ENCODE peak calls at places on chromosome 4, in five cellular contexts. Y, S, G, F and W are unnamed samples.

GRCh38 chr4:77695769-77696168 is 90.1 kb downstream of the CXCL13 start:
- DNase-seq in Y (no peak), S (no peak), G (no peak), F (peak), W (no peak)

GRCh38 chr4:7051905-7052304 is 8.7 kb downstream of the TADA2B start:
- DNase-seq in Y (no peak), S (no peak), G (no peak), F (no peak), W (no peak)

GRCh38 chr4:143626134-143626859 is 74.2 kb downstream of the FREM3 start:
- DNase-seq in Y (no peak), S (no peak), G (peak), F (no peak), W (no peak)

GRCh38 chr4:54228064-54228527 is 997 bp upstream of the PDGFRA start:
- DNase-seq in Y (no peak), S (peak), G (peak), F (peak), W (peak)

GRCh38 chr4:76208005-76208765 is 5.4 kb downstream of the SCARB2 start:
- DNase-seq in Y (no peak), S (no peak), G (peak), F (peak), W (no peak)

GRCh38 chr4:84496356-84497219 is 2.5 kb downstream of the NKX6-1 start:
- DNase-seq in Y (no peak), S (no peak), G (no peak), F (no peak), W (no peak)

GRCh38 chr4:101187837-101188236 is 159.5 kb downstream of the PPP3CA start:
- DNase-seq in Y (no peak), S (no peak), G (no peak), F (no peak), W (no peak)

GRCh38 chr4:1031956-1032795 is 20.8 kb downstream of the FGFRL1 start:
- DNase-seq in Y (no peak), S (no peak), G (no peak), F (no peak), W (no peak)

GRCh38 chr4:105140684-105141490 is 5.8 kb upstream of the TET2 start:
- DNase-seq in Y (peak), S (no peak), G (no peak), F (no peak), W (no peak)

GRCh38 chr4:155489261-155489660 is 112.5 kb upstream of the MAP9 start:
- DNase-seq in Y (no peak), S (no peak), G (no peak), F (peak), W (no peak)

GRCh38 chr4:1347410-1347864 is 429 bp downstream of the UVSSA start:
- DNase-seq in Y (peak), S (no peak), G (peak), F (peak), W (peak)

GRCh38 chr4:100929135-100929534 is 411.3 kb upstream of the EMCN start:
- DNase-seq in Y (no peak), S (no peak), G (no peak), F (no peak), W (no peak)

GRCh38 chr4:151304226-151304625 is 21.2 kb downstream of the SH3D19 start:
- DNase-seq in Y (no peak), S (no peak), G (no peak), F (no peak), W (no peak)

GRCh38 chr4:150119492-150119891 is 41.2 kb downstream of the DCLK2 start:
- DNase-seq in Y (no peak), S (no peak), G (no peak), F (peak), W (no peak)

GRCh38 chr4:58127680-58128079 is 1017.5 kb upstream of the IGFBP7 start:
- DNase-seq in Y (no peak), S (no peak), G (no peak), F (no peak), W (no peak)

GRCh38 chr4:2150076-2150475 is 90.9 kb downstream of the NAT8L start:
- DNase-seq in Y (no peak), S (no peak), G (no peak), F (no peak), W (no peak)

GRCh38 chr4:128570380-128570779 is 239.1 kb upstream of the JADE1 start:
- DNase-seq in Y (no peak), S (no peak), G (peak), F (peak), W (no peak)

GRCh38 chr4:113468165-113469022 is 293.1 kb downstream of the CAMK2D start:
- DNase-seq in Y (no peak), S (no peak), G (peak), F (peak), W (no peak)

GRCh38 chr4:74559853-74560252 is 114.9 kb downstream of the AREG start:
- DNase-seq in Y (no peak), S (no peak), G (no peak), F (no peak), W (no peak)

GRCh38 chr4:24321151-24321550 is 263.2 kb downstream of the DHX15 start:
- DNase-seq in Y (no peak), S (no peak), G (no peak), F (peak), W (no peak)

GRCh38 chr4:165588534-165589310 is 209.9 kb downstream of the CPE start:
- DNase-seq in Y (no peak), S (no peak), G (no peak), F (no peak), W (no peak)

GRCh38 chr4:15100994-15101695 is 98.9 kb downstream of the CPEB2 start:
- DNase-seq in Y (no peak), S (no peak), G (no peak), F (peak), W (no peak)

GRCh38 chr4:186840771-186841301 is 117.2 kb upstream of the FAT1 start:
- DNase-seq in Y (no peak), S (no peak), G (no peak), F (no peak), W (no peak)

GRCh38 chr4:175671491-175671934 is 140.6 kb downstream of the GPM6A start:
- DNase-seq in Y (no peak), S (no peak), G (no peak), F (no peak), W (peak)

GRCh38 chr4:140568507-140569306 is at the start of gene UCP1:
- DNase-seq in Y (no peak), S (peak), G (no peak), F (no peak), W (no peak)

GRCh38 chr4:163815776-163816175 is 321.3 kb downstream of the TMA16 start:
- DNase-seq in Y (no peak), S (no peak), G (no peak), F (no peak), W (no peak)

GRCh38 chr4:33162122-33162521 is 2442.0 kb downstream of the PCDH7 start:
- DNase-seq in Y (no peak), S (no peak), G (no peak), F (no peak), W (no peak)

GRCh38 chr4:42819863-42820514 is 72.5 kb upstream of the GRXCR1 start:
- DNase-seq in Y (no peak), S (no peak), G (no peak), F (no peak), W (no peak)

GRCh38 chr4:150578745-150579470 is 3.0 kb upstream of the MAB21L2 start:
- DNase-seq in Y (no peak), S (no peak), G (no peak), F (peak), W (no peak)

GRCh38 chr4:7686166-7686870 is 251.6 kb upstream of the PSAPL1 start:
- DNase-seq in Y (no peak), S (no peak), G (no peak), F (no peak), W (no peak)

GRCh38 chr4:134078230-134078914 is 123.2 kb downstream of the PABPC4L start:
- DNase-seq in Y (no peak), S (no peak), G (no peak), F (no peak), W (peak)

GRCh38 chr4:142351958-142352357 is 494.1 kb downstream of the INPP4B start:
- DNase-seq in Y (no peak), S (no peak), G (no peak), F (no peak), W (no peak)

GRCh38 chr4:110595583-110595982 is 27.3 kb downstream of the PITX2 start:
- DNase-seq in Y (no peak), S (no peak), G (no peak), F (no peak), W (no peak)

GRCh38 chr4:72984351-72984750 is 85.2 kb downstream of the COX18 start:
- DNase-seq in Y (no peak), S (no peak), G (no peak), F (no peak), W (no peak)

GRCh38 chr4:72993876-72994275 is 75.6 kb downstream of the COX18 start:
- DNase-seq in Y (no peak), S (no peak), G (no peak), F (no peak), W (no peak)

GRCh38 chr4:72983706-72984105 is 85.8 kb downstream of the COX18 start:
- DNase-seq in Y (no peak), S (no peak), G (no peak), F (no peak), W (no peak)

GRCh38 chr4:72991889-72992288 is 77.6 kb downstream of the COX18 start:
- DNase-seq in Y (no peak), S (no peak), G (no peak), F (no peak), W (no peak)

DNA sequence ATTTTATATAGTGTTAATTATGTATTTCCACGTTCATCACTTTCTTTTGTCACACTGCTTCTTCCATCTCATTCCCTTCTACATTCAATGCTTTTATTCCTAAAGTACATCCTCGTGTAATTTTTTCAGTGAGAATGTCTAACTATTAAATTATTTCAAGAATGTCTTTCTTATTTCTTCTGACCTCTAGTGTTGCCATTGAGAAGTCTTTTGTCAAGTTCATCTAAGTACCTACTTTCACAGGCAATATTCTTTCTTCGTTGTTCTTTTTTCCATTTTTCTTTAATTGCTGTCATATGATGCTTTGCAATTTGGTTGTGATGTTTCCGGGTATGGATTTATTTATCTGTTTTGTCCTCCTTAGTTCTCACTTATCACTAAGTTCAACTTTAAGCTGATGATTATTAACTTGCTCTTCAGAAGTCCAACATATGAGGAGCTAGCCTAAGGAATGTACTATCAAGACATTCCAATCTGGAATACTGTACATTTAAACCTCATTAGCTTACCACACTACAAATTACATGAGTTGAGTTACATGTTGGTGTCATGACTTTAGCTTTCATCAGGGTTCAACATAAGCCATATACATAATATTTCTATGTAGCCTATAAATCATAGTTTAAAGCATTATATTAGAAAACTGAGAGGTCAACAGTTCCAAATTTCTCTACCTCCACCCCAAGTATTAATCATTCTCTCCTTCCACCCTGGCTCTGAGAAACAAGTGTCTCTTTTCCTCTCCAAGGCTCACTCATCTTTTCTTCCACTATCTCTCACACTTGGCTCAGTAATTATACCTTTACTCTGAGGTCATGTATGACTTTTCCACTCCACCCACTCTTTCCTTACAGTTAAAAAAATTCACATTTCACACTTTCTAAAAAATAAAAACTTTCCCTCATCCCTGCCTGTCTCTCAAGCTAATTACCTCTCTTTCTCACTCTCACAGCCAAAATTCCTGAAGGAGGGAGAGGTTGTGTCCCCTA is 81.5 kb downstream of the COX18 start:
- DNase-seq in Y (no peak), S (no peak), G (no peak), F (no peak), W (no peak)
- TF ChIP-seq CTCF in Y (no peak), S (no peak), G (no peak), F (no peak), W (no peak)

GRCh38 chr4:5755679-5756078 is 44.7 kb downstream of the EVC start:
- DNase-seq in Y (no peak), S (no peak), G (no peak), F (no peak), W (no peak)

GRCh38 chr4:5756271-5756670 is 45.3 kb downstream of the EVC start:
- DNase-seq in Y (no peak), S (no peak), G (no peak), F (no peak), W (no peak)

GRCh38 chr4:5757536-5757935 is 46.5 kb downstream of the EVC start:
- DNase-seq in Y (no peak), S (no peak), G (no peak), F (no peak), W (no peak)

GRCh38 chr4:5757954-5758353 is 47.0 kb downstream of the EVC start:
- DNase-seq in Y (no peak), S (no peak), G (no peak), F (no peak), W (no peak)

DNA sequence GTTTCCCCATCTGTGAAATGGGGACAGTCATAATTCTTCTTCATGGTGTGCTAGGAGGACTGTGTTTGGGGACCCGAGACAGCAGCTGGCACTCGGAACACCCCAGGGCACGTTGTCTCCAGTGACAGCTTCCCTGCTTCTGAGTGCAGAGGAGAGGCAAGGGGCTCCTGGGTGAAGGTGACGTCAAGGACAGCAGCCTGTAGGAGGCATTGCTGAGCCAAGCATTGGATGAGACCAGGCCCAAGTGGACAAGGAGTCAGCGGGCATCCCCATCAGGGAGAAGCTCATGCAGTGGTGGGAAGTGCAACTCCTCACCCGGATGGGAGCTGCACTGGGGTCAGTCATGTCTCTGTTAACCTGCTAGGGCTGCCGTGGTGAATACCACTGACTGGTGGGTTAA is 46.1 kb downstream of the EVC start:
- DNase-seq in Y (no peak), S (no peak), G (no peak), F (no peak), W (no peak)
- TF ChIP-seq CTCF in Y (no peak), S (no peak), G (no peak), F (no peak), W (no peak)

GRCh38 chr4:181601118-181601517 is 642.1 kb upstream of the TENM3 start:
- DNase-seq in Y (no peak), S (no peak), G (no peak), F (no peak), W (no peak)

GRCh38 chr4:181604546-181604945 is 638.7 kb upstream of the TENM3 start:
- DNase-seq in Y (no peak), S (no peak), G (no peak), F (no peak), W (no peak)
- TF ChIP-seq CTCF in Y (no peak), S (no peak), G (no peak), F (no peak), W (no peak)

GRCh38 chr4:159127745-159128518 is 25.1 kb downstream of the RAPGEF2 start:
- DNase-seq in Y (no peak), S (no peak), G (no peak), F (no peak), W (no peak)
- TF ChIP-seq CTCF in Y (no peak), S (no peak), G (no peak), F (no peak), W (no peak)

GRCh38 chr4:153790962-153791551 is 2.2 kb upstream of the SFRP2 start:
- DNase-seq in Y (no peak), S (peak), G (no peak), F (no peak), W (peak)
- TF ChIP-seq CTCF in Y (no peak), S (peak), G (no peak), F (no peak), W (peak)

GRCh38 chr4:184284742-184285141 is 67.1 kb upstream of the ENPP6 start:
- DNase-seq in Y (no peak), S (no peak), G (no peak), F (no peak), W (no peak)

GRCh38 chr4:184288451-184289178 is 70.9 kb upstream of the ENPP6 start:
- DNase-seq in Y (no peak), S (no peak), G (no peak), F (no peak), W (peak)

GRCh38 chr4:184286346-184286745 is 68.7 kb upstream of the ENPP6 start:
- DNase-seq in Y (no peak), S (no peak), G (no peak), F (no peak), W (no peak)

GRCh38 chr4:184289179-184289535 is 71.5 kb upstream of the ENPP6 start:
- DNase-seq in Y (no peak), S (no peak), G (no peak), F (no peak), W (no peak)

DNA sequence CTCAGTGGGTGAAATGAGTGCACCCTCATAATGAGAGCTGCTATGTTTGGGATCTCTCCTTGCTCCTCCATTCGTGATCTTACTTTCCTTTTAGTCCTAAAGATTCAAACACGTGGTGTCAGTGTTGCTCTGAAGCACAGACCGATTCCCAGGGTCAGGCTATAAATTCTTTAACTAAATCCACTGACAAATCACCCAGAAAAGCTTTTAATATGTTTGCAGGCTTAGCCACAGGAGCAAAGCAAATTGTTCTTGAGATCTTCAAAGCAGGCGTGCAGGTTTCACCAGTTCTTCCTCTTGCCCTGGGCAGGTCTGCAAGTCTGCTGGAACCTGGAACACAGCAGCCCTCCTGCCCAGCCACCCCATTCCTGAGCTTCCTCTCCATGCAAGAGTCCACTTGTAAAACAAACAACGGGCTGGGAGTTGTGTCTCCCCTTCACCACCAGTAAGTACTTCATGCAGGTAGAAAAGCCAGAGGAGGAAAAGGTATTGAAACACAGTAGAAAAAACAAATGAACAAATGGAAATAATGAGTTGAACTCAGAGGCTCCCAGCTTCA is 70.1 kb upstream of the ENPP6 start:
- DNase-seq in Y (no peak), S (no peak), G (peak), F (peak), W (no peak)
- TF ChIP-seq CTCF in Y (no peak), S (peak), G (no peak), F (peak), W (peak)

DNA sequence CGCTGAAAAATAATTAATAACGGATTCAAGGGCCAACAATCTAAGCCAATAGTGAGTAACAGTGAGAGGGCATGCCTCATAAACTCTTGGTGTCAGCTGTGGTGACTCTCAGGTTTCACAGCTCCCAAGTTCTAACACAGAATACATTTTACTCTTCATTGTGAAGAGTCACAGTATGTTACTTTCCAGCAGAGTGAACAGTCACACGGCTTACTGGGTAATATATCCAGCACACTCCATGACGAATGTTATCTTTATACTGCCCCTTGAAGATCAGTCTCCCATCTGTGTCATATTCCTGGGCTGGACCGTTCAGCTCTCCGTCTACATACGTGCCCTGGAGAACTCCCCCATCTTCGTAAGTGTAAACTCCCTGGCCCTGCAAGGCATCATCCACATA is 23.1 kb downstream of the SETD7 start:
- DNase-seq in Y (no peak), S (no peak), G (no peak), F (peak), W (no peak)
- TF ChIP-seq CTCF in Y (no peak), S (no peak), G (no peak), F (no peak), W (no peak)

DNA sequence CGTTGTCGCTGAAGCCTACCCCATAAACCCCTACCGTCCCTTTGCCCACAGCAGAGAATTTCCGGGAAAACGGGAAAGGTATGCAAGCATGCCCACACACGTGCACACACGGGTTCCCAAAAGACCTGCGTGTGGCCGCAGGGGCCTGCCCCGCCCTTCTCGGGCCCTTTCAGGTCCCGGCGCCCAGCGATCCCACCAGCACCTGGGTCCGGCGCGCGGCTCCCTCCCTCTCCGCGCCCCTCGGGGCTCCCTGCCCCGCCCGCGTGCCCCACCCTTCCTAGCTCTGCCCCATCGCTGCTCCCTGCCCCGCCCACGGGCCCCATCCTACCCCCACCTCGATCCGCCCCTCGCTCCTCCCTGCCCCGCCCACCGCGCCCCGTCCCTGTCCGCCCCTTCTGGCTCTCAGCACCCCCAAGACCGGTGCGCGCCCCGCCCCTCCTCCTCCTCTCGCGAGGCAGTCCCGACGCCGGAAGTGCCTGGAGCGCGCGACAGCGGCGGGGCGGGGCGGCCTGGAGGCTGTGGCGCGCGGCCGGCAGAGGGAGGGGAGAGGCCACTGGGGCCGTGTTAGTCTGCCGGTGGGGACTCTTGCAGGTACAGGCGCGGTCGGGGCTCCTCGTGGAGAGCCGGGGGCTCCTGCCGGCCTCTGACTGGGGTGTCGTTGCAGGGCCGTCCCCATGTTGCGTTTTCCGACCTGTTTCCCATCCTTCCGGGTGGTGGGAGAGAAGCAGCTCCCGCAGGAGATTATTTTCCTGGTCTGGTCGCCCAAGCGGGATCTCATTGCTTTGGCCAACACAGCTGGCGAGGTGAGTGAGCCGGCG is at the start of gene ANAPC4:
- DNase-seq in Y (peak), S (peak), G (peak), F (peak), W (peak)
- TF ChIP-seq CTCF in Y (peak), S (no peak), G (no peak), F (peak), W (no peak)